ENCODE peak calls at places on chromosomes 2 and 18, in nine cellular contexts. S is HFFc6; Q is neural progenitor cell; Y is GM13977; V is memory B cell; R is left ventricle myocardium inferior; X is Caki2; U is stimulated activated CD8-positive, alpha-beta memory T cell treated with anti-CD3 and anti-CD28 coated beads, Interleukin-4, amount 100 ng/mL, for 1 hour; B is islet precursor cell. F is an unnamed sample.

GRCh38 chr18:48922203-48922800 is 28.5 kb downstream of the SMAD7 start:
- DNase-seq in S (peak), B (peak), V (no peak), Q (peak), R (no peak), X (no peak), Y (no peak), U (no peak), F (no peak)

GRCh38 chr2:96146151-96146880 is 1.1 kb upstream of the DUSP2 start:
- DNase-seq in Q (no peak), R (peak), S (no peak), U (peak), B (peak), V (peak), X (no peak), Y (peak), F (peak)

GRCh38 chr2:1748741-1749488 is 4.6 kb upstream of the PXDN start:
- DNase-seq in Y (no peak), S (no peak), B (peak), Q (no peak), R (no peak), U (no peak), X (no peak), V (no peak), F (no peak)

GRCh38 chr2:239444626-239445625 is 44.1 kb upstream of the HDAC4 start:
- DNase-seq in B (no peak), X (no peak), V (no peak), S (peak), U (no peak), Y (no peak), Q (peak), R (no peak), F (peak)

GRCh38 chr2:236986524-236987330 is 99.0 kb upstream of the COPS8 start:
- DNase-seq in S (no peak), X (no peak), V (no peak), R (no peak), Y (no peak), Q (no peak), U (no peak), B (no peak), F (no peak)

GRCh38 chr2:1728821-1729220 is 15.5 kb downstream of the PXDN start:
- DNase-seq in X (no peak), U (no peak), S (no peak), Y (no peak), R (peak), B (peak), V (no peak), Q (peak), F (no peak)

GRCh38 chr2:8606226-8606625 is 75.6 kb upstream of the ID2 start:
- DNase-seq in U (no peak), S (no peak), X (no peak), B (peak), R (no peak), Q (no peak), Y (peak), V (no peak), F (no peak)

GRCh38 chr2:84495539-84496146 is 20.7 kb upstream of the DNAH6 start:
- DNase-seq in Q (peak), S (peak), V (peak), X (peak), U (no peak), B (no peak), R (no peak), Y (peak), F (no peak)

F was measured in substantia nigra.